ENCODE peak calls at places on chromosomes 1 and 21, in four cellular contexts. W is neural crest cell, O is uterus, I is RWPE1. K is an unnamed sample.

GRCh38 chr1:202691846-202692245 is 18.4 kb downstream of the SYT2 start:
- DNase-seq in W (no peak), O (no peak), I (no peak), K (no peak)

GRCh38 chr1:221418346-221418745 is 323.5 kb downstream of the DUSP10 start:
- DNase-seq in W (no peak), O (no peak), I (no peak), K (no peak)

GRCh38 chr1:181185461-181185860 is 97.0 kb downstream of the IER5 start:
- DNase-seq in W (no peak), O (no peak), I (no peak), K (no peak)

GRCh38 chr1:154747380-154747779 is 122.7 kb downstream of the KCNN3 start:
- DNase-seq in W (no peak), O (peak), I (no peak), K (no peak)

GRCh38 chr1:8427493-8427892 is 109.6 kb downstream of the SLC45A1 start:
- DNase-seq in W (no peak), O (no peak), I (no peak), K (no peak)

GRCh38 chr1:197320991-197321531 is 53.0 kb downstream of the CRB1 start:
- DNase-seq in W (no peak), O (no peak), I (peak), K (no peak)

GRCh38 chr21:40173833-40174232 is 306.6 kb downstream of the PCP4 start:
- DNase-seq in W (no peak), O (no peak), I (no peak), K (no peak)

GRCh38 chr1:36133484-36133883 is 8.5 kb upstream of the COL8A2 start:
- DNase-seq in W (no peak), O (peak), I (peak), K (peak)

GRCh38 chr1:182835811-182836210 is 3.3 kb upstream of the DHX9 start:
- DNase-seq in W (no peak), O (no peak), I (no peak), K (no peak)

GRCh38 chr1:109923131-109923945 is 12.7 kb downstream of the CSF1 start:
- DNase-seq in W (no peak), O (no peak), I (no peak), K (no peak)

GRCh38 chr1:236168716-236169429 is 26.5 kb downstream of the GPR137B start:
- DNase-seq in W (no peak), O (peak), I (peak), K (no peak)

GRCh38 chr1:39826583-39826982 is 37.9 kb upstream of the BMP8B start:
- DNase-seq in W (no peak), O (no peak), I (no peak), K (no peak)
- TF ChIP-seq CTCF in W (no peak), O (no peak), I (no peak), K (no peak)

DNA sequence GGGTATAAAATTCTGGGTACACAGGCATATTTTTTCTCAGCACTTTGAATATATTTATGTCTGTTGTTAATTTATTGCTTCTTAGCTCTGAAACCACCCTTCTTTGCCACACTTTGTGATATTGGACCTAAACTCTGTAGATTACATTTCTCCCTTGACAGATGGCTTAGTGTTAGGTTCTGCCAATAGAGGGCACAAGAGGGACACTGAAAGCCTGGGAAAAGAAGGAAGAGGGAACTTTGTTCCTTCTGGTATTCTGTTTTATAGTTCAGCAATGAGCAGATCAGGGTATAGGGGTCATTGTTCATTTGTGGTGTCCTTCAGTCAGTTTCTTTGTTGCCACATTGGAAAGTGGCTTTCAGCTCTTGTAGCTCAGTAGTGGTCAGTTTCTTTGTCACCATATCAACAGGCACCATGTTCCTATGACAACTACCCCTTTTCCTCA is 423.5 kb upstream of the PROX1 start:
- DNase-seq in W (no peak), O (no peak), I (no peak), K (no peak)
- TF ChIP-seq CTCF in W (peak), O (no peak), I (peak), K (no peak)

GRCh38 chr1:15702722-15703550 is 18.8 kb downstream of the PLEKHM2 start:
- DNase-seq in W (no peak), O (no peak), I (peak), K (no peak)
- TF ChIP-seq CTCF in W (no peak), O (no peak), I (no peak), K (peak)

DNA sequence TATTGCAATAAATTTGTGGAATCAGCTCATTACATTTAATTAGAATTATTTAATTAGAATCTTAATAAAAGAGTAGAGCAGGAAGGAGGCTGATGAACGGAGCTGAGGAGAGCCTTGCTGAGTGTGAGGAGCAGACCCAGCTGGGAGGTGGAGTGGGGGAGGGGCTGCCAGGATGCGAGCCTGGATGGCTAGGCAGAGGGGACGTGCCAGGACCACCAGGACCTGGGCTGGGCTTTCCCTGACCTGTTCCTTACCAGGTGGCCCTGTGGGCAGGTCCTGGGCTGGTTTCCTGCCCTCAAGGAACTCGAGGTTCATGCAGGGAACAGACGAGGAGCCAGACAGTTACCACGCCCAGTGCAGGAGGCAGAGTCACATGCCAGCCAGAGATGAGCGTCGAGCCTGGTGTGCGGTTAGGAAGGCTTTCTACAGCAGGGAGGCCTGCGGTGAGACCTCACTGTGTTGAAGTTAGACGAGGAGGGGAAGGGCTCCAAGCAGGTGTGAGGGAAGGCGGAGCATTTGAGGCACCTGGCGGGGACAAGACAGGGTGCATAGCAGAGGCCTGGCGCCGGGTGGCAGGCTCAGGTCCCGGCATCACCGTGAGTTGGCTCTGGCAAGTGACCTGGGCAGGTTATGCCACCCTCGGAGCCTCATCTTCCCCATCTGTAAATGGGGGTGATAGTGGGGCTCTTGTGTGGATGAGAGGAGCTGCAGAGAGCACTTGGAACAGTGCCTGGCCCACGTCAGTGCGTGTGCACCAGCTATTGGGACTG is 33.9 kb downstream of the LDLRAP1 start:
- DNase-seq in W (no peak), O (no peak), I (no peak), K (no peak)
- TF ChIP-seq CTCF in W (no peak), O (no peak), I (no peak), K (no peak)

GRCh38 chr1:29230553-29231378 is at the start of gene MECR:
- DNase-seq in W (peak), O (peak), I (peak), K (peak)
- TF ChIP-seq CTCF in W (peak), O (peak), I (peak), K (peak)

GRCh38 chr1:2557146-2558029 is 1.2 kb downstream of the TNFRSF14 start:
- DNase-seq in W (no peak), O (no peak), I (no peak), K (no peak)

GRCh38 chr1:2554621-2555387 is 1.4 kb upstream of the TNFRSF14 start:
- DNase-seq in W (no peak), O (no peak), I (no peak), K (no peak)

GRCh38 chr1:2555634-2556276 is 416 bp upstream of the TNFRSF14 start:
- DNase-seq in W (no peak), O (peak), I (no peak), K (no peak)

GRCh38 chr1:2558030-2558400 is 1.8 kb downstream of the TNFRSF14 start:
- DNase-seq in W (no peak), O (no peak), I (no peak), K (no peak)

GRCh38 chr1:2556277-2557145 is at the start of gene TNFRSF14:
- DNase-seq in W (no peak), O (peak), I (no peak), K (no peak)
- TF ChIP-seq CTCF in W (no peak), O (no peak), I (no peak), K (peak)

DNA sequence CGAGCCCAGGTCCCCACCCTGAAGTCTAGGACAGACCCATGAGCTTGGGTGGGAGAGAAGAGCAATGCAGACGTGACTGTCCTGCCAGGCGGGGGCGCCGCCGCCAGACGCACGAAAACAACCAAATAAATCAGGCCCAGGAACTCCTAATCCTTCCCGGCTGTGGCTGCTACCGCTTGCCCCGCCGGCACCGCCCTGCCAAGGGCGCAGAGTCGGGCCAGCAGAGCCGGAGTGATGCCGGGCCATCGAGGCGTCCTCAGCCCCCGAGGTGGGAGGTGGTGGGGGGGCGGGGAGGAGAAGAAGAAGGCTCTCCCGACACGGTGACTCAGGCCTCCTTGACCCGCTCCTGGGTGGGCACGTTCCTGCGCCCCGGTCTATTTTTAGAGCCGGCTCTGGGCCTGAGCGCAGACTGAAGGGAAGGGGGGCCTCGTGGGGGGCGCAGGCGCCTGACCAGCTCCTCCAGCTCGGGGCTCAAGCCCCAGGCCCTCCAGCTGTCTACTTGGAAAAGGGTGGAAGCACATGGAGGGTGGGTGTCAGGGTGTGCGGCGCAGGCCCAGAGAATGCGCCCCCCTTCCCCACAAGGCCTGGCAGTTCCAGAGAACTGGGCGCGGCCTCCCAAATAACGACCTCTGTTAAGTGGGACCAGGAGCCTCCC is 10.8 kb upstream of the COL16A1 start:
- DNase-seq in W (peak), O (peak), I (no peak), K (no peak)
- TF ChIP-seq CTCF in W (peak), O (peak), I (no peak), K (peak)

DNA sequence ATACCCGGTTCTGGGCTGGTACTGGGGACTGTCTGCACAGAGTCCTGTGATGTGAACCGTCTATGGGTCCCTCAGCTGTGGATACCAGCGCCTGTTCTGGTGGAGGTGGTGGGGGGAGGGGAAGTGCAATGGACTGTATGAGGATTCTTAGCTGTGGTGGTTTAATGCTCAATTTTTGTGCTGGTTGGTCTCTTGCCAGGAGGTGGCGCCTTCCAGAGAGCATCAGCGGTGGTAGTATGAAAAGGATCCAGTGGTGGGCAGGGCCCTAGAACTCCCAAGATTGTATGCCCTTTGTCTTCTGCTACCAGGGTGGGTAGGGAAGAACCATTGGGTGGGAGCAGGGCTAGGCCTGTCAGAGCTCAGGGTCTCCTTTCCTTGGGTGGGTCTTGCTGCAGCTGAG is 89.4 kb upstream of the B3GALT2 start:
- DNase-seq in W (no peak), O (no peak), I (no peak), K (no peak)
- TF ChIP-seq CTCF in W (no peak), O (no peak), I (no peak), K (no peak)

K was measured in AG09319.